ENCODE peak calls at places on chromosomes 12 and 14, in seven cellular contexts. One of them, this sample, is unnamed.

GRCh38 chr14:75258803-75259509 is 19.7 kb upstream of the FOS start:
- DNase-seq in K562: peak
- DNase-seq in GM12878: peak
- DNase-seq in HepG2: peak
- DNase-seq in SK-N-SH: peak
- DNase-seq in HCT116: peak
- DNase-seq in H1: peak
- DNase-seq in this sample: peak

GRCh38 chr12:48765753-48766162 is 23.1 kb downstream of the ADCY6 start:
- DNase-seq in K562: no peak
- DNase-seq in GM12878: no peak
- DNase-seq in HepG2: no peak
- DNase-seq in SK-N-SH: no peak
- DNase-seq in HCT116: no peak
- DNase-seq in H1: no peak
- DNase-seq in this sample: no peak

GRCh38 chr12:48795550-48796455 is 6.9 kb upstream of the ADCY6 start:
- DNase-seq in K562: peak
- DNase-seq in GM12878: peak
- DNase-seq in HepG2: peak
- DNase-seq in SK-N-SH: peak
- DNase-seq in HCT116: peak
- DNase-seq in H1: peak
- DNase-seq in this sample: peak

GRCh38 chr12:57151741-57152407 is 4.5 kb upstream of the LRP1-AS start:
- DNase-seq in K562: no peak
- DNase-seq in GM12878: no peak
- DNase-seq in HepG2: no peak
- DNase-seq in SK-N-SH: peak
- DNase-seq in HCT116: no peak
- DNase-seq in H1: no peak
- DNase-seq in this sample: no peak

GRCh38 chr12:107320031-107320928 is 226.9 kb upstream of the CRY1 start:
- DNase-seq in K562: no peak
- DNase-seq in GM12878: no peak
- DNase-seq in HepG2: peak
- DNase-seq in SK-N-SH: peak
- DNase-seq in HCT116: no peak
- DNase-seq in H1: peak
- DNase-seq in this sample: peak

GRCh38 chr14:68449565-68450295 is 343.1 kb downstream of the ZFP36L1 start:
- DNase-seq in K562: no peak
- DNase-seq in GM12878: no peak
- DNase-seq in HepG2: no peak
- DNase-seq in SK-N-SH: no peak
- DNase-seq in HCT116: no peak
- DNase-seq in H1: no peak
- DNase-seq in this sample: no peak

GRCh38 chr12:59973515-59973914 is 377.7 kb downstream of the SLC16A7 start:
- DNase-seq in K562: no peak
- DNase-seq in GM12878: no peak
- DNase-seq in HepG2: no peak
- DNase-seq in SK-N-SH: no peak
- DNase-seq in HCT116: peak
- DNase-seq in H1: no peak
- DNase-seq in this sample: no peak

GRCh38 chr12:49051373-49051764 is 9.2 kb downstream of the KMT2D start:
- DNase-seq in K562: no peak
- DNase-seq in GM12878: no peak
- DNase-seq in HepG2: no peak
- DNase-seq in SK-N-SH: no peak
- DNase-seq in HCT116: no peak
- DNase-seq in H1: no peak
- DNase-seq in this sample: no peak

GRCh38 chr12:14928946-14929345 is 9.4 kb downstream of the ERP27 start:
- DNase-seq in K562: no peak
- DNase-seq in GM12878: no peak
- DNase-seq in HepG2: no peak
- DNase-seq in SK-N-SH: no peak
- DNase-seq in HCT116: peak
- DNase-seq in H1: no peak
- DNase-seq in this sample: no peak

GRCh38 chr12:462936-463705 is 3.4 kb downstream of the B4GALNT3 start:
- DNase-seq in K562: no peak
- DNase-seq in GM12878: no peak
- DNase-seq in HepG2: no peak
- DNase-seq in SK-N-SH: no peak
- DNase-seq in HCT116: no peak
- DNase-seq in H1: no peak
- DNase-seq in this sample: peak

GRCh38 chr12:110937104-110937641 is 16.8 kb upstream of the MYL2 start:
- DNase-seq in K562: peak
- DNase-seq in GM12878: no peak
- DNase-seq in HepG2: peak
- DNase-seq in SK-N-SH: peak
- DNase-seq in HCT116: peak
- DNase-seq in H1: peak
- DNase-seq in this sample: peak

GRCh38 chr12:123118397-123118945 is 32.4 kb downstream of the PITPNM2 start:
- DNase-seq in K562: no peak
- DNase-seq in GM12878: no peak
- DNase-seq in HepG2: no peak
- DNase-seq in SK-N-SH: no peak
- DNase-seq in HCT116: no peak
- DNase-seq in H1: no peak
- DNase-seq in this sample: no peak

GRCh38 chr12:103748002-103748401 is 93.0 kb downstream of the NT5DC3 start:
- DNase-seq in K562: no peak
- DNase-seq in GM12878: no peak
- DNase-seq in HepG2: no peak
- DNase-seq in SK-N-SH: no peak
- DNase-seq in HCT116: no peak
- DNase-seq in H1: no peak
- DNase-seq in this sample: peak
- TF ChIP-seq JUND in K562: no peak
- TF ChIP-seq JUND in GM12878: no peak
- TF ChIP-seq JUND in HepG2: no peak
- TF ChIP-seq JUND in SK-N-SH: no peak
- TF ChIP-seq JUND in HCT116: no peak
- TF ChIP-seq JUND in H1: no peak
- TF ChIP-seq JUND in this sample: no peak

DNA sequence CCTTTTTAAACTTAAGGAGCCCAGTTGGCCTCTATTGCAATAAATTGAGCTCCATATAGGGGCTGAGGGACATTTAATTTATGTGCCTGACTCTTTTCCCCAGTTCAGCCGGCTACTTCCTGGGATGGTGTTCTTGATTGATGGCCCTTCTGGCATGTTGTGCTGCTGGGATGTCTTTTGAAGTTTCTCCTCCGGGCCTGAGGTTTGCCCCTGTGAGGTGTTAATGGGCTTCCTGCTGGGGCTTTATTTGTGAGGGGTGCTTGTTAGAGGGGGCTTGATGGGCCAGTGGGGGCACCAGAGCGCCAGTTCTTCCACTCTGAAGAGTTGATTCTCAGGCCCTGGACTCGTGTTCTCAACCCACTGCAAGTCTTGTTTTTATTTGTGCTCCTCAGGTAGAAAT is 69.6 kb downstream of the CHST11 start:
- DNase-seq in K562: no peak
- DNase-seq in GM12878: no peak
- DNase-seq in HepG2: no peak
- DNase-seq in SK-N-SH: no peak
- DNase-seq in HCT116: no peak
- DNase-seq in H1: peak
- DNase-seq in this sample: no peak
- TF ChIP-seq JUND in K562: no peak
- TF ChIP-seq JUND in GM12878: no peak
- TF ChIP-seq JUND in HepG2: no peak
- TF ChIP-seq JUND in SK-N-SH: no peak
- TF ChIP-seq JUND in HCT116: no peak
- TF ChIP-seq JUND in H1: no peak
- TF ChIP-seq JUND in this sample: no peak

GRCh38 chr12:79266511-79267129 is 402.0 kb downstream of the SYT1 start:
- DNase-seq in K562: no peak
- DNase-seq in GM12878: no peak
- DNase-seq in HepG2: no peak
- DNase-seq in SK-N-SH: no peak
- DNase-seq in HCT116: no peak
- DNase-seq in H1: no peak
- DNase-seq in this sample: no peak

GRCh38 chr12:79260923-79261322 is 396.3 kb downstream of the SYT1 start:
- DNase-seq in K562: no peak
- DNase-seq in GM12878: no peak
- DNase-seq in HepG2: no peak
- DNase-seq in SK-N-SH: no peak
- DNase-seq in HCT116: no peak
- DNase-seq in H1: no peak
- DNase-seq in this sample: no peak

GRCh38 chr12:79267580-79267979 is 403.0 kb downstream of the SYT1 start:
- DNase-seq in K562: no peak
- DNase-seq in GM12878: no peak
- DNase-seq in HepG2: no peak
- DNase-seq in SK-N-SH: no peak
- DNase-seq in HCT116: no peak
- DNase-seq in H1: no peak
- DNase-seq in this sample: no peak

GRCh38 chr12:79262938-79263337 is 398.4 kb downstream of the SYT1 start:
- DNase-seq in K562: no peak
- DNase-seq in GM12878: no peak
- DNase-seq in HepG2: no peak
- DNase-seq in SK-N-SH: no peak
- DNase-seq in HCT116: no peak
- DNase-seq in H1: no peak
- DNase-seq in this sample: no peak
- TF ChIP-seq JUND in K562: no peak
- TF ChIP-seq JUND in GM12878: no peak
- TF ChIP-seq JUND in HepG2: no peak
- TF ChIP-seq JUND in SK-N-SH: no peak
- TF ChIP-seq JUND in HCT116: no peak
- TF ChIP-seq JUND in H1: no peak
- TF ChIP-seq JUND in this sample: no peak

GRCh38 chr14:43005807-43006206 is 1399.1 kb downstream of the LRFN5 start:
- DNase-seq in K562: no peak
- DNase-seq in GM12878: no peak
- DNase-seq in HepG2: no peak
- DNase-seq in SK-N-SH: no peak
- DNase-seq in HCT116: no peak
- DNase-seq in H1: no peak
- DNase-seq in this sample: peak
- TF ChIP-seq JUND in K562: no peak
- TF ChIP-seq JUND in GM12878: no peak
- TF ChIP-seq JUND in HepG2: no peak
- TF ChIP-seq JUND in SK-N-SH: no peak
- TF ChIP-seq JUND in HCT116: no peak
- TF ChIP-seq JUND in H1: no peak
- TF ChIP-seq JUND in this sample: no peak

This sample was measured in T47D.